ENCODE peak calls at places on chromosomes 11 and 22, in seven cellular contexts. One of them, this sample, is unnamed.

GRCh38 chr11:27208846-27209245 is 154.2 kb downstream of the CCDC34 start:
- DNase-seq in K562: no peak
- DNase-seq in HCT116: no peak
- DNase-seq in HepG2: no peak
- DNase-seq in SK-N-SH: no peak
- DNase-seq in GM12878: no peak
- DNase-seq in H1: no peak
- DNase-seq in this sample: no peak

GRCh38 chr11:28677719-28678118 is 569.5 kb downstream of the METTL15 start:
- DNase-seq in K562: no peak
- DNase-seq in HCT116: no peak
- DNase-seq in HepG2: no peak
- DNase-seq in SK-N-SH: no peak
- DNase-seq in GM12878: no peak
- DNase-seq in H1: no peak
- DNase-seq in this sample: no peak

GRCh38 chr11:46216040-46216764 is 61.3 kb upstream of the CREB3L1 start:
- DNase-seq in K562: no peak
- DNase-seq in HCT116: no peak
- DNase-seq in HepG2: no peak
- DNase-seq in SK-N-SH: no peak
- DNase-seq in GM12878: no peak
- DNase-seq in H1: no peak
- DNase-seq in this sample: no peak

GRCh38 chr11:130504317-130504716 is 55.9 kb downstream of the ADAMTS15 start:
- DNase-seq in K562: no peak
- DNase-seq in HCT116: no peak
- DNase-seq in HepG2: no peak
- DNase-seq in SK-N-SH: no peak
- DNase-seq in GM12878: no peak
- DNase-seq in H1: no peak
- DNase-seq in this sample: no peak

GRCh38 chr11:112345708-112346107 is 85.0 kb upstream of the PLET1 start:
- DNase-seq in K562: peak
- DNase-seq in HCT116: no peak
- DNase-seq in HepG2: no peak
- DNase-seq in SK-N-SH: peak
- DNase-seq in GM12878: no peak
- DNase-seq in H1: peak
- DNase-seq in this sample: no peak

GRCh38 chr11:44622190-44622650 is 56.8 kb downstream of the CD82 start:
- DNase-seq in K562: no peak
- DNase-seq in HCT116: no peak
- DNase-seq in HepG2: no peak
- DNase-seq in SK-N-SH: no peak
- DNase-seq in GM12878: no peak
- DNase-seq in H1: peak
- DNase-seq in this sample: no peak

GRCh38 chr22:19784396-19785175 is 24.0 kb downstream of the TBX1 start:
- DNase-seq in K562: no peak
- DNase-seq in HCT116: no peak
- DNase-seq in HepG2: no peak
- DNase-seq in SK-N-SH: no peak
- DNase-seq in GM12878: no peak
- DNase-seq in H1: no peak
- DNase-seq in this sample: no peak

GRCh38 chr11:8794677-8795103 is 112.1 kb downstream of the RPL27A start:
- DNase-seq in K562: no peak
- DNase-seq in HCT116: peak
- DNase-seq in HepG2: peak
- DNase-seq in SK-N-SH: no peak
- DNase-seq in GM12878: no peak
- DNase-seq in H1: no peak
- DNase-seq in this sample: no peak

GRCh38 chr11:75159081-75159953 is 8.4 kb downstream of the SLCO2B1 start:
- DNase-seq in K562: no peak
- DNase-seq in HCT116: no peak
- DNase-seq in HepG2: peak
- DNase-seq in SK-N-SH: no peak
- DNase-seq in GM12878: no peak
- DNase-seq in H1: no peak
- DNase-seq in this sample: no peak

GRCh38 chr11:75633409-75634011 is 35.3 kb downstream of the MAP6 start:
- DNase-seq in K562: no peak
- DNase-seq in HCT116: no peak
- DNase-seq in HepG2: no peak
- DNase-seq in SK-N-SH: no peak
- DNase-seq in GM12878: no peak
- DNase-seq in H1: no peak
- DNase-seq in this sample: no peak

GRCh38 chr11:116731821-116732739 is 40.7 kb downstream of the BUD13 start:
- DNase-seq in K562: no peak
- DNase-seq in HCT116: no peak
- DNase-seq in HepG2: no peak
- DNase-seq in SK-N-SH: no peak
- DNase-seq in GM12878: no peak
- DNase-seq in H1: peak
- DNase-seq in this sample: no peak

GRCh38 chr11:56988614-56989013 is at the start of gene OR5AK2:
- DNase-seq in K562: no peak
- DNase-seq in HCT116: no peak
- DNase-seq in HepG2: no peak
- DNase-seq in SK-N-SH: no peak
- DNase-seq in GM12878: no peak
- DNase-seq in H1: no peak
- DNase-seq in this sample: no peak

GRCh38 chr11:83033367-83033766 is 38.3 kb downstream of the RAB30 start:
- DNase-seq in K562: no peak
- DNase-seq in HCT116: no peak
- DNase-seq in HepG2: no peak
- DNase-seq in SK-N-SH: no peak
- DNase-seq in GM12878: no peak
- DNase-seq in H1: no peak
- DNase-seq in this sample: no peak

GRCh38 chr11:93845181-93846092 is 5.0 kb downstream of the VSTM5 start:
- DNase-seq in K562: no peak
- DNase-seq in HCT116: no peak
- DNase-seq in HepG2: no peak
- DNase-seq in SK-N-SH: peak
- DNase-seq in GM12878: no peak
- DNase-seq in H1: no peak
- DNase-seq in this sample: no peak

GRCh38 chr22:28594784-28595324 is 84.8 kb downstream of the TTC28 start:
- DNase-seq in K562: peak
- DNase-seq in HCT116: peak
- DNase-seq in HepG2: peak
- DNase-seq in SK-N-SH: peak
- DNase-seq in GM12878: no peak
- DNase-seq in H1: no peak
- DNase-seq in this sample: no peak

GRCh38 chr11:103047837-103048236 is 44.1 kb downstream of the DCUN1D5 start:
- DNase-seq in K562: no peak
- DNase-seq in HCT116: no peak
- DNase-seq in HepG2: no peak
- DNase-seq in SK-N-SH: no peak
- DNase-seq in GM12878: no peak
- DNase-seq in H1: no peak
- DNase-seq in this sample: no peak

GRCh38 chr11:9566561-9567063 is 6.9 kb upstream of the WEE1 start:
- DNase-seq in K562: no peak
- DNase-seq in HCT116: no peak
- DNase-seq in HepG2: no peak
- DNase-seq in SK-N-SH: no peak
- DNase-seq in GM12878: no peak
- DNase-seq in H1: no peak
- DNase-seq in this sample: no peak

GRCh38 chr22:49925525-49926128 is 7.2 kb downstream of the CRELD2 start:
- DNase-seq in K562: no peak
- DNase-seq in HCT116: no peak
- DNase-seq in HepG2: no peak
- DNase-seq in SK-N-SH: no peak
- DNase-seq in GM12878: peak
- DNase-seq in H1: no peak
- DNase-seq in this sample: no peak
- TF ChIP-seq JUND in K562: no peak
- TF ChIP-seq JUND in HCT116: no peak
- TF ChIP-seq JUND in HepG2: no peak
- TF ChIP-seq JUND in SK-N-SH: no peak
- TF ChIP-seq JUND in GM12878: no peak
- TF ChIP-seq JUND in H1: no peak
- TF ChIP-seq JUND in this sample: no peak

GRCh38 chr11:12603362-12604088 is 70.7 kb upstream of the TEAD1 start:
- DNase-seq in K562: peak
- DNase-seq in HCT116: no peak
- DNase-seq in HepG2: no peak
- DNase-seq in SK-N-SH: no peak
- DNase-seq in GM12878: no peak
- DNase-seq in H1: no peak
- DNase-seq in this sample: no peak

GRCh38 chr11:12600829-12601228 is 73.4 kb upstream of the TEAD1 start:
- DNase-seq in K562: no peak
- DNase-seq in HCT116: no peak
- DNase-seq in HepG2: peak
- DNase-seq in SK-N-SH: no peak
- DNase-seq in GM12878: no peak
- DNase-seq in H1: no peak
- DNase-seq in this sample: no peak

GRCh38 chr11:12599408-12600143 is 74.6 kb upstream of the TEAD1 start:
- DNase-seq in K562: peak
- DNase-seq in HCT116: peak
- DNase-seq in HepG2: peak
- DNase-seq in SK-N-SH: no peak
- DNase-seq in GM12878: peak
- DNase-seq in H1: peak
- DNase-seq in this sample: peak

GRCh38 chr11:12604557-12605105 is 69.6 kb upstream of the TEAD1 start:
- DNase-seq in K562: no peak
- DNase-seq in HCT116: no peak
- DNase-seq in HepG2: no peak
- DNase-seq in SK-N-SH: no peak
- DNase-seq in GM12878: no peak
- DNase-seq in H1: no peak
- DNase-seq in this sample: no peak

GRCh38 chr11:12602421-12602820 is 71.8 kb upstream of the TEAD1 start:
- DNase-seq in K562: no peak
- DNase-seq in HCT116: no peak
- DNase-seq in HepG2: no peak
- DNase-seq in SK-N-SH: no peak
- DNase-seq in GM12878: no peak
- DNase-seq in H1: no peak
- DNase-seq in this sample: no peak
- TF ChIP-seq JUND in K562: no peak
- TF ChIP-seq JUND in HCT116: no peak
- TF ChIP-seq JUND in HepG2: no peak
- TF ChIP-seq JUND in SK-N-SH: no peak
- TF ChIP-seq JUND in GM12878: no peak
- TF ChIP-seq JUND in H1: no peak
- TF ChIP-seq JUND in this sample: no peak

GRCh38 chr11:12218909-12219308 is 108.5 kb downstream of the MICAL2 start:
- DNase-seq in K562: no peak
- DNase-seq in HCT116: no peak
- DNase-seq in HepG2: peak
- DNase-seq in SK-N-SH: no peak
- DNase-seq in GM12878: no peak
- DNase-seq in H1: no peak
- DNase-seq in this sample: no peak

GRCh38 chr11:12222099-12222751 is 111.8 kb downstream of the MICAL2 start:
- DNase-seq in K562: peak
- DNase-seq in HCT116: no peak
- DNase-seq in HepG2: peak
- DNase-seq in SK-N-SH: no peak
- DNase-seq in GM12878: no peak
- DNase-seq in H1: no peak
- DNase-seq in this sample: no peak

GRCh38 chr11:12221136-12221535 is 110.7 kb downstream of the MICAL2 start:
- DNase-seq in K562: no peak
- DNase-seq in HCT116: no peak
- DNase-seq in HepG2: no peak
- DNase-seq in SK-N-SH: no peak
- DNase-seq in GM12878: no peak
- DNase-seq in H1: no peak
- DNase-seq in this sample: no peak

GRCh38 chr11:12219732-12220131 is 109.3 kb downstream of the MICAL2 start:
- DNase-seq in K562: no peak
- DNase-seq in HCT116: no peak
- DNase-seq in HepG2: no peak
- DNase-seq in SK-N-SH: no peak
- DNase-seq in GM12878: no peak
- DNase-seq in H1: no peak
- DNase-seq in this sample: no peak

GRCh38 chr11:12220305-12220704 is 109.9 kb downstream of the MICAL2 start:
- DNase-seq in K562: no peak
- DNase-seq in HCT116: no peak
- DNase-seq in HepG2: no peak
- DNase-seq in SK-N-SH: no peak
- DNase-seq in GM12878: no peak
- DNase-seq in H1: no peak
- DNase-seq in this sample: no peak
- TF ChIP-seq JUND in K562: no peak
- TF ChIP-seq JUND in HCT116: no peak
- TF ChIP-seq JUND in HepG2: no peak
- TF ChIP-seq JUND in SK-N-SH: no peak
- TF ChIP-seq JUND in GM12878: no peak
- TF ChIP-seq JUND in H1: no peak
- TF ChIP-seq JUND in this sample: no peak

DNA sequence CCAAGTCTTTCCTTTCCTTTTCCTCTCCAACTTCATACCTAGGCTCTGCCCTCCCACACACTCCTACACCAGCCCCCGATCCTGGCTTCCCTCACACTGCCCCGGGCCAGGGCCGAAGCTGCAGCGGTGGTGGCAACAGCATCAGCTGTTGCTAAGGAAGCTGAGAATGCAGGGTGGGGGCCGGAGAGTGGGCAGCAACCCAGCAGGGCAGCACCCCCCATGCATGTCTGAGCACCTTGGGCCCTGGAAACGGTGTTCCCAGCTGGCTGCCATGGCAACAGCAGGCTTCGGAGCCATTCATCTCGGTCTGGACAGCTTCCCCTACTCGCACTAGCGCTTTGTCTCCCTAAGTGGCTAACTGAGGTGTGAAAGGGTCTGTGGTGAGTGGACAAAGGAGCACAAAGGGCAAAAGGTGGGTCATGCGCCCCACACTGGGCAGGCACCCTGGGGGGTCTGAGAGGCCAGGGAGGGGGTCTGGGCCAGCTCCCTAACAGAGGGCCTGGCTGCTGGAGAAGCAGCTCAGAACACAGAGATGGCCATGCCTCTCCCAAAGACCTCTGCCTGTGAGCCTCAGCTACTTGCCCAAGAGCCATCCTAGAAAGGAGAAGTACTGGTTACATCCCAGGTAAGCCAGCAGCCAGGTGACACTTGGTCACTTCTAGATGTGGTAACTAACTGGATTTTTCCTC is 42.1 kb upstream of the JAM3 start:
- DNase-seq in K562: no peak
- DNase-seq in HCT116: no peak
- DNase-seq in HepG2: no peak
- DNase-seq in SK-N-SH: peak
- DNase-seq in GM12878: no peak
- DNase-seq in H1: no peak
- DNase-seq in this sample: no peak
- TF ChIP-seq JUND in K562: no peak
- TF ChIP-seq JUND in HCT116: no peak
- TF ChIP-seq JUND in HepG2: no peak
- TF ChIP-seq JUND in SK-N-SH: no peak
- TF ChIP-seq JUND in GM12878: no peak
- TF ChIP-seq JUND in H1: no peak
- TF ChIP-seq JUND in this sample: no peak

GRCh38 chr11:42524534-42525227 is 787.1 kb upstream of the API5 start:
- DNase-seq in K562: peak
- DNase-seq in HCT116: no peak
- DNase-seq in HepG2: peak
- DNase-seq in SK-N-SH: peak
- DNase-seq in GM12878: peak
- DNase-seq in H1: peak
- DNase-seq in this sample: peak
- TF ChIP-seq JUND in K562: no peak
- TF ChIP-seq JUND in HCT116: no peak
- TF ChIP-seq JUND in HepG2: no peak
- TF ChIP-seq JUND in SK-N-SH: no peak
- TF ChIP-seq JUND in GM12878: no peak
- TF ChIP-seq JUND in H1: no peak
- TF ChIP-seq JUND in this sample: no peak

This sample was measured in T47D.